ENCODE peak calls at places on chromosome 11, in six cellular contexts. Q, C, Y, K, P and V are unnamed samples. For H3K4me1, the result is how much of the 10 kb centered on the place peaks cover.

GRCh38 chr11:9313648-9314290 is 624 bp downstream of the TMEM41B start:
- DNase-seq in C (peak), K (no peak), P (no peak), Y (no peak), Q (no peak), V (peak)

GRCh38 chr11:113457784-113458183 is 17.4 kb downstream of the DRD2 start:
- DNase-seq in P (no peak), Y (no peak), Q (no peak), K (no peak), C (no peak), V (peak)

GRCh38 chr11:81963018-81963417 is 770.6 kb downstream of the FAM181B start:
- DNase-seq in Y (no peak), K (no peak), C (no peak), Q (no peak), P (no peak), V (peak)

GRCh38 chr11:64650923-64651523 is 60.0 kb downstream of the SLC22A12 start:
- DNase-seq in K (no peak), P (no peak), Y (no peak), C (no peak), Q (no peak), V (peak)

GRCh38 chr11:73761403-73761945 is 600 bp upstream of the RAB6A start:
- DNase-seq in C (no peak), P (no peak), Q (no peak), Y (no peak), K (no peak), V (no peak)

GRCh38 chr11:31875861-31876625 is 64.9 kb upstream of the PAX6 start:
- DNase-seq in P (no peak), C (peak), K (no peak), Q (no peak), Y (no peak), V (peak)

GRCh38 chr11:91664521-91664920 is 560.1 kb upstream of the FAT3 start:
- DNase-seq in Q (no peak), K (no peak), Y (no peak), C (no peak), P (no peak), V (peak)

GRCh38 chr11:67240575-67241389 is 25.5 kb upstream of the GRK2 start:
- DNase-seq in Q (no peak), P (peak), Y (peak), C (peak), K (peak), V (peak)

GRCh38 chr11:123381817-123382554 is 48.1 kb upstream of the GRAMD1B start:
- DNase-seq in C (no peak), K (no peak), Q (no peak), P (no peak), Y (no peak), V (no peak)

GRCh38 chr11:111194789-111195188 is 50.7 kb upstream of the POU2AF2 start:
- DNase-seq in C (no peak), P (no peak), K (no peak), Y (no peak), Q (no peak), V (no peak)

GRCh38 chr11:47565340-47566165 is at the start of gene PTPMT1:
- DNase-seq in Y (peak), K (peak), Q (no peak), P (peak), C (peak), V (peak)

GRCh38 chr11:69935941-69936505 is 116.8 kb upstream of the FGF3 start:
- DNase-seq in Y (no peak), P (no peak), Q (no peak), K (no peak), C (no peak), V (no peak)

GRCh38 chr11:131889760-131890620 is 519.6 kb downstream of the NTM start:
- DNase-seq in P (no peak), Y (no peak), Q (no peak), C (peak), K (no peak), V (peak)

GRCh38 chr11:102733232-102733875 is 8.6 kb upstream of the MMP8 start:
- DNase-seq in Y (no peak), K (peak), C (no peak), P (peak), Q (peak), V (peak)

GRCh38 chr11:44223261-44223660 is 86.7 kb downstream of the ALX4 start:
- DNase-seq in P (no peak), Y (no peak), Q (no peak), C (peak), K (no peak), V (no peak)

GRCh38 chr11:134558916-134559616 is 147.0 kb upstream of the B3GAT1 start:
- DNase-seq in Y (no peak), K (peak), Q (no peak), P (no peak), C (no peak), V (no peak)

GRCh38 chr11:47325271-47326041 is 27.0 kb downstream of the MYBPC3 start:
- DNase-seq in K (no peak), C (no peak), Y (no peak), Q (no peak), P (no peak), V (no peak)

GRCh38 chr11:854601-855342 is 12.1 kb downstream of the TSPAN4 start:
- DNase-seq in P (no peak), Y (no peak), K (no peak), C (no peak), Q (no peak), V (no peak)

GRCh38 chr11:130631119-130631518 is 182.7 kb downstream of the ADAMTS15 start:
- DNase-seq in K (no peak), C (peak), Q (peak), Y (no peak), P (no peak), V (no peak)

GRCh38 chr11:63882555-63883242 is 34.3 kb downstream of the RCOR2 start:
- DNase-seq in K (no peak), Q (no peak), Y (no peak), C (no peak), P (no peak), V (peak)

GRCh38 chr11:95157824-95158223 is 68.2 kb downstream of the ENDOD1 start:
- DNase-seq in Q (no peak), C (no peak), Y (no peak), K (no peak), P (no peak), V (no peak)

GRCh38 chr11:123137496-123138270 is 57.4 kb downstream of the CLMP start:
- DNase-seq in P (peak), Y (peak), C (peak), K (peak), Q (no peak), V (peak)

GRCh38 chr11:130144129-130144528 is 15.5 kb upstream of the ST14 start:
- DNase-seq in C (no peak), P (peak), Q (no peak), Y (no peak), K (no peak), V (no peak)

GRCh38 chr11:135074397-135074998 is 662.5 kb upstream of the B3GAT1 start:
- DNase-seq in C (no peak), P (no peak), Q (peak), K (no peak), Y (no peak), V (peak)

GRCh38 chr11:13782395-13783080 is 114.1 kb downstream of the FAR1 start:
- DNase-seq in P (no peak), C (no peak), Q (no peak), Y (no peak), K (no peak), V (no peak)

GRCh38 chr11:73988227-73988626 is 5.6 kb upstream of the UCP2 start:
- DNase-seq in K (peak), Y (no peak), P (peak), C (no peak), Q (no peak), V (no peak)

GRCh38 chr11:129976371-129976770 is 26.3 kb downstream of the PRDM10 start:
- DNase-seq in C (no peak), P (no peak), K (no peak), Y (no peak), Q (no peak), V (no peak)

GRCh38 chr11:16815047-16815767 is 76.8 kb downstream of the C11orf58 start:
- DNase-seq in Y (peak), K (peak), C (no peak), P (peak), Q (no peak), V (no peak)

GRCh38 chr11:32884770-32885384 is 7.7 kb upstream of the QSER1 start:
- DNase-seq in K (no peak), Q (no peak), P (no peak), Y (no peak), C (no peak), V (peak)

GRCh38 chr11:118853693-118854092 is 30.0 kb upstream of the CXCR5 start:
- DNase-seq in C (no peak), Q (no peak), K (no peak), Y (no peak), P (no peak), V (no peak)

GRCh38 chr11:113806403-113806802 is 26.8 kb downstream of the CLDN25 start:
- DNase-seq in Y (no peak), C (no peak), P (no peak), Q (no peak), K (no peak), V (peak)

GRCh38 chr11:29773656-29774264 is 243.1 kb downstream of the KCNA4 start:
- DNase-seq in Q (no peak), P (no peak), K (no peak), Y (no peak), C (peak), V (no peak)

GRCh38 chr11:44559207-44559943 is 6.1 kb upstream of the CD82 start:
- DNase-seq in P (no peak), Y (no peak), C (no peak), Q (no peak), K (no peak), V (peak)

GRCh38 chr11:65489706-65490310 is 9.0 kb upstream of the MALAT1 start:
- DNase-seq in K (peak), C (peak), Y (no peak), Q (no peak), P (peak), V (no peak)

GRCh38 chr11:61695917-61696316 is 15.7 kb downstream of the DAGLA start:
- DNase-seq in Q (no peak), P (peak), K (peak), Y (peak), C (peak), V (peak)

GRCh38 chr11:12377106-12377823 is at the start of gene PARVA:
- DNase-seq in P (peak), K (peak), C (peak), Q (no peak), Y (peak), V (peak)

GRCh38 chr11:8016396-8016949 is 29.3 kb downstream of the EIF3F start:
- DNase-seq in C (no peak), Q (no peak), P (no peak), Y (no peak), K (peak), V (peak)

GRCh38 chr11:122344281-122344680 is 228.3 kb upstream of the BLID start:
- DNase-seq in P (no peak), K (no peak), Y (no peak), Q (no peak), C (peak), V (no peak)

GRCh38 chr11:120205596-120206161 is 5.2 kb upstream of the OAF start:
- DNase-seq in Q (no peak), P (no peak), C (peak), K (no peak), Y (no peak), V (no peak)
- H3K4me1 ChIP-seq in Q (under half), P (under half), C (under half), K (under half), Y (under half), V (under half)

GRCh38 chr11:57428643-57429042 is 1.7 kb upstream of the SLC43A3 start:
- DNase-seq in K (no peak), P (no peak), C (no peak), Q (no peak), Y (no peak), V (no peak)
- H3K4me1 ChIP-seq in K (half or more), P (half or more), C (half or more), Q (under half), Y (under half), V (under half)

GRCh38 chr11:18264677-18265542 is 1.2 kb upstream of the SAA1 start:
- DNase-seq in Q (no peak), Y (no peak), C (no peak), P (no peak), K (no peak), V (no peak)
- H3K4me1 ChIP-seq in Q (under half), Y (under half), C (under half), P (under half), K (under half), V (under half)

DNA sequence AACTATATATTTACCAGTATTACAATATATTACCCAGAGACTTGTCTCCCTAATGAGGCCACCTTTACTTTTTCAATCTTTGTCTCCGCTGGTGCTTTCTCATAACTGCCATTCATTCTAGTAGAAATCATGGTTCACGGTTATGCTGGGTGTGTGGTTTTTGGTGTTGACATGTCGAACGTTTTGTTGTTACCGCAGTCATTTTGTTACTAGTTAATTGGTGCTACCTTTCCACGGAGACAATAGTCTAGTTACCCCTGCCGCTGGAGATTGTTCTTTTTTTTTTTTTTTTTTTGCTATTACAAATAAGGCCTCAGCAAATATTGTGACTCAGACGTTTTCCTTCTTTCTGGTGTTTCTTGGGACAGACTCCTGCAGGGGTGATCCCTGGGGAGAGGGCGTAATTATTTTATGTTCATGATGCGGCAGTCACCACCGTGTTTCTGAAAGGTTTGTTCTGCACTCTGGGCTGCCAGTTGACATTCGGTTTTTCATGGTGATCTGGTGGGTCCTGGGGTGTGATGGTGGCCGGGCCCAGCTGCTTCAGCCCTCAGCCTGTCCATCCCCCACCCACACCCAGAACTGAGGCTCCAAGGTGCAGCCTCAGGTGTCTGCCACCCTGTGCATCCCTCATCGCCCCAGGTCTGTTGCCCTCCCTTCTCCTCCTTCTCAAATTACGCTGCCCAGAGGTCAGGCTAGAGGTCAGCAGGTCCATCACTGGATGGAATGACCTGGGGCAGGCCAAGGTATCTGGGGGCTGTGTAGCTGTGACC is 28.6 kb downstream of the LRP5 start:
- DNase-seq in P (no peak), C (no peak), Y (no peak), K (no peak), Q (no peak), V (no peak)
- H3K4me1 ChIP-seq in P (under half), C (under half), Y (under half), K (half or more), Q (half or more), V (under half)

DNA sequence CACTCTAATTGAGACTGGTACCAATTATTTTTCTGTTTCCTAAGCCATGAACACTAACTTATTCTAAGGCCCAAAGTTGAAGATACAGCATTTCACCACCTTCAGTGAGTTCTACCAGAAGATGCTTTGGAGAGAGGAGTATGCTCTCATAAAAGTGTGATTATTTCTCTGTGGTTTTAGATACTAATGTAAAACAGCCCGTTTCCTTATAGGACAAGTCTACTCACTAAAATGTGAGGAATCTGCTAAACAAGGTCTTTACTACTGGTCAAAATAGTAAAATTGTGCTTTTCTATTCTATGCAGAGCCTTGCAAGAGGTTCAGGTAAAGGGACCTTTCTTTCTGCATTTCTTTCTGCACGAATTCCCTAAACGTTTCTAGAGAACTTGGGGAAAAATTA is 2.4 kb downstream of the LGR4 start:
- DNase-seq in Y (no peak), C (no peak), P (no peak), K (no peak), Q (no peak), V (no peak)
- H3K4me1 ChIP-seq in Y (under half), C (under half), P (under half), K (under half), Q (under half), V (under half)

DNA sequence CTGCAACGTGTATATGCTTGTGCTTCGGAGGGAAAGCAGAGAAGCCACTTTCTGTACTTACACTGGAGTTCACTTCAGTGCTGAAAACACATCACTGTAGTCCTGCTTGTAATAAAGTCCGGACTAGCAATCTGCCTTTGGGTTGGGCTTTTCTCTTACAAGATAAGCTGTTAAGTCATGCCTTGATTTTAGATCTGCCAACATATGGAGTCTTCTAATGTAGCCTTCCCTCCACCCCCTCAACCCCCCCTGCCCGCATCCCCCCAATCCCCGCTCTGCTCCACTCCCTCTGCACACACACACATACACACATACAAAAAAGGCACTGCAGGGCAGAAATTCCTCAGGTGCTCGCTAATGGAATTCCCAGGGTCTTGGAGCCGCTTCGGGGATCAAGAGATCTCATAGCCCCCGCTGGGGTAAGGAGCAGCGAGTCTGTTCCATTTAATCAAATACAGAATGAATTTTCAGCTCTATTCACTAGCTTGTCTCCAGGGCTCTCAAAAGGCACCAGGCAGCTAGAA is 3.4 kb downstream of the CDON start:
- DNase-seq in Q (no peak), C (no peak), P (no peak), Y (no peak), K (no peak), V (peak)
- H3K4me1 ChIP-seq in Q (under half), C (under half), P (under half), Y (under half), K (under half), V (under half)

GRCh38 chr11:19980388-19980787 is 179.9 kb downstream of the DBX1 start:
- DNase-seq in P (no peak), Y (no peak), C (no peak), K (no peak), Q (no peak), V (no peak)
- H3K4me1 ChIP-seq in P (under half), Y (under half), C (under half), K (under half), Q (under half), V (under half)